ENCODE peak calls at places on chromosomes 1 and 21, in six cellular contexts. U, M, E, I, P and A are unnamed samples.

GRCh38 chr1:3898994-3899775 is 887 bp downstream of the C1orf174 start:
- DNase-seq in U (no peak), M (no peak), E (peak), I (no peak), P (no peak), A (no peak)

GRCh38 chr1:28882009-28882628 is 32.2 kb upstream of the EPB41 start:
- DNase-seq in U (peak), M (peak), E (peak), I (peak), P (peak), A (peak)

GRCh38 chr1:35444519-35444774 is 112.8 kb downstream of the KIAA0319L start:
- DNase-seq in U (no peak), M (no peak), E (no peak), I (no peak), P (no peak), A (no peak)

GRCh38 chr1:182599339-182599738 is 4.8 kb downstream of the RGS16 start:
- DNase-seq in U (no peak), M (peak), E (no peak), I (no peak), P (no peak), A (no peak)

GRCh38 chr1:211382182-211382713 is 55.6 kb downstream of the TRAF5 start:
- DNase-seq in U (no peak), M (no peak), E (no peak), I (no peak), P (no peak), A (no peak)

GRCh38 chr1:1270813-1271212 is 2.8 kb downstream of the UBE2J2 start:
- DNase-seq in U (peak), M (no peak), E (no peak), I (no peak), P (no peak), A (no peak)

GRCh38 chr1:236030572-236030971 is 34.3 kb downstream of the NID1 start:
- DNase-seq in U (no peak), M (no peak), E (no peak), I (no peak), P (no peak), A (no peak)

GRCh38 chr21:45836268-45836655 is 145.3 kb upstream of the COL6A1 start:
- DNase-seq in U (no peak), M (no peak), E (no peak), I (no peak), P (no peak), A (no peak)

GRCh38 chr1:116099379-116099778 is 11.8 kb upstream of the MAB21L3 start:
- DNase-seq in U (no peak), M (no peak), E (no peak), I (no peak), P (no peak), A (no peak)

GRCh38 chr1:243980471-243980870 is 70.6 kb upstream of the ZBTB18 start:
- DNase-seq in U (no peak), M (no peak), E (no peak), I (no peak), P (no peak), A (no peak)

GRCh38 chr1:12275370-12275769 is 45.5 kb downstream of the VPS13D start:
- DNase-seq in U (peak), M (peak), E (no peak), I (no peak), P (peak), A (no peak)

GRCh38 chr1:42040159-42040558 is 113.1 kb upstream of the GUCA2B start:
- DNase-seq in U (no peak), M (no peak), E (no peak), I (no peak), P (no peak), A (no peak)

GRCh38 chr1:11341881-11342552 is 69.0 kb downstream of the UBIAD1 start:
- DNase-seq in U (no peak), M (no peak), E (peak), I (no peak), P (no peak), A (no peak)

GRCh38 chr1:64934115-64934880 is 32.1 kb downstream of the JAK1 start:
- DNase-seq in U (peak), M (no peak), E (peak), I (peak), P (no peak), A (peak)

GRCh38 chr1:116693759-116694482 is 26.4 kb upstream of the IGSF3 start:
- DNase-seq in U (no peak), M (no peak), E (peak), I (no peak), P (no peak), A (peak)

GRCh38 chr1:212791261-212791675 is 309 bp downstream of the NSL1 start:
- DNase-seq in U (peak), M (no peak), E (peak), I (no peak), P (no peak), A (peak)

GRCh38 chr1:226425004-226425378 is 17.1 kb upstream of the PARP1 start:
- DNase-seq in U (no peak), M (no peak), E (no peak), I (no peak), P (no peak), A (no peak)

GRCh38 chr1:75630004-75630403 is 19.1 kb upstream of the SLC44A5 start:
- DNase-seq in U (no peak), M (no peak), E (no peak), I (no peak), P (no peak), A (no peak)

GRCh38 chr1:15799004-15799867 is 8.2 kb downstream of the UQCRHL start:
- DNase-seq in U (peak), M (no peak), E (peak), I (peak), P (peak), A (peak)

GRCh38 chr1:1088036-1088800 is 14.1 kb upstream of the RNF223 start:
- DNase-seq in U (no peak), M (no peak), E (no peak), I (no peak), P (no peak), A (no peak)

GRCh38 chr1:51840743-51841461 is 37.6 kb downstream of the NRDC start:
- DNase-seq in U (no peak), M (no peak), E (no peak), I (no peak), P (no peak), A (no peak)

GRCh38 chr21:45162809-45163208 is 88.4 kb downstream of the ADARB1 start:
- DNase-seq in U (no peak), M (no peak), E (no peak), I (no peak), P (no peak), A (no peak)

GRCh38 chr1:4700801-4701200 is 46.4 kb downstream of the AJAP1 start:
- DNase-seq in U (no peak), M (no peak), E (no peak), I (no peak), P (no peak), A (no peak)

GRCh38 chr1:82614090-82614489 is 813.4 kb downstream of the ADGRL2 start:
- DNase-seq in U (no peak), M (no peak), E (no peak), I (no peak), P (no peak), A (no peak)

GRCh38 chr21:41664881-41665765 is 101.7 kb downstream of the RIPK4 start:
- DNase-seq in U (peak), M (no peak), E (no peak), I (peak), P (no peak), A (no peak)

GRCh38 chr21:42062543-42063022 is 8.5 kb upstream of the UMODL1 start:
- DNase-seq in U (no peak), M (peak), E (no peak), I (no peak), P (peak), A (no peak)

GRCh38 chr1:145918992-145919939 is 749 bp upstream of the PEX11B start:
- DNase-seq in U (peak), M (peak), E (peak), I (no peak), P (no peak), A (no peak)

GRCh38 chr1:225445644-225446297 is 17.9 kb upstream of the LBR start:
- DNase-seq in U (no peak), M (no peak), E (peak), I (no peak), P (no peak), A (no peak)